ENCODE peak calls at places on chromosomes 12 and 14, in four cellular contexts. One of them, this sample, is unnamed.

GRCh38 chr12:23057571-23057970 is 432.6 kb downstream of the ETNK1 start:
- DNase-seq in epithelial cell of prostate: no peak
- DNase-seq in spleen: no peak
- DNase-seq in EL: no peak
- DNase-seq in this sample: no peak

GRCh38 chr12:115422845-115423545 is 739.0 kb upstream of the TBX3 start:
- DNase-seq in EL: no peak
- DNase-seq in spleen: no peak
- DNase-seq in epithelial cell of prostate: no peak
- DNase-seq in this sample: no peak

GRCh38 chr14:61304678-61305077 is 16.7 kb upstream of the PRKCH start:
- DNase-seq in epithelial cell of prostate: no peak
- DNase-seq in spleen: no peak
- DNase-seq in EL: no peak
- DNase-seq in this sample: no peak

GRCh38 chr14:92677955-92678354 is 70.5 kb downstream of the LGMN start:
- DNase-seq in EL: no peak
- DNase-seq in spleen: no peak
- DNase-seq in epithelial cell of prostate: no peak
- DNase-seq in this sample: peak

GRCh38 chr12:104790296-104791125 is 167.6 kb downstream of the SLC41A2 start:
- DNase-seq in epithelial cell of prostate: no peak
- DNase-seq in EL: no peak
- DNase-seq in spleen: peak
- DNase-seq in this sample: peak

GRCh38 chr12:48973992-48974673 is 2.6 kb upstream of the WNT10B start:
- DNase-seq in epithelial cell of prostate: no peak
- DNase-seq in EL: peak
- DNase-seq in spleen: no peak
- DNase-seq in this sample: peak

GRCh38 chr12:2194571-2194970 is 141.8 kb downstream of the CACNA1C start:
- DNase-seq in epithelial cell of prostate: no peak
- DNase-seq in EL: no peak
- DNase-seq in spleen: no peak
- DNase-seq in this sample: no peak

GRCh38 chr14:79643132-79643531 is 568.2 kb downstream of the DIO2 start:
- DNase-seq in EL: no peak
- DNase-seq in spleen: no peak
- DNase-seq in epithelial cell of prostate: no peak
- DNase-seq in this sample: no peak

GRCh38 chr14:60845523-60845922 is 111.0 kb downstream of the MNAT1 start:
- DNase-seq in epithelial cell of prostate: no peak
- DNase-seq in spleen: no peak
- DNase-seq in EL: no peak
- DNase-seq in this sample: no peak

GRCh38 chr14:76924363-76925151 is 98.3 kb downstream of the LRRC74A start:
- DNase-seq in spleen: no peak
- DNase-seq in EL: no peak
- DNase-seq in epithelial cell of prostate: no peak
- DNase-seq in this sample: no peak

GRCh38 chr14:91904956-91905645 is 37.8 kb upstream of the TC2N start:
- DNase-seq in spleen: no peak
- DNase-seq in EL: no peak
- DNase-seq in epithelial cell of prostate: no peak
- DNase-seq in this sample: no peak

GRCh38 chr14:34090451-34090850 is 139.6 kb upstream of the EGLN3 start:
- DNase-seq in spleen: no peak
- DNase-seq in epithelial cell of prostate: no peak
- DNase-seq in EL: no peak
- DNase-seq in this sample: no peak

GRCh38 chr14:66231823-66232222 is 254.3 kb upstream of the CCDC196 start:
- DNase-seq in spleen: no peak
- DNase-seq in epithelial cell of prostate: no peak
- DNase-seq in EL: no peak
- DNase-seq in this sample: no peak

GRCh38 chr14:80213602-80214001 is 2.3 kb upstream of the DIO2 start:
- DNase-seq in epithelial cell of prostate: no peak
- DNase-seq in EL: peak
- DNase-seq in spleen: no peak
- DNase-seq in this sample: no peak

GRCh38 chr12:26633591-26634210 is 199.3 kb downstream of the ITPR2 start:
- DNase-seq in epithelial cell of prostate: no peak
- DNase-seq in EL: peak
- DNase-seq in spleen: no peak
- DNase-seq in this sample: no peak

GRCh38 chr14:89237923-89238529 is 179.0 kb downstream of the FOXN3 start:
- DNase-seq in epithelial cell of prostate: no peak
- DNase-seq in EL: no peak
- DNase-seq in spleen: no peak
- DNase-seq in this sample: no peak